ENCODE peak calls at places on chromosomes 4 and X, in four cellular contexts. One of them, this sample, is unnamed.

GRCh38 chr4:95219109-95219508 is 329.7 kb downstream of the UNC5C start:
- DNase-seq in H1: no peak
- DNase-seq in SK-N-SH: no peak
- DNase-seq in K562: no peak
- DNase-seq in this sample: no peak

GRCh38 chr4:6747690-6748068 is 31.7 kb downstream of the BLOC1S4 start:
- DNase-seq in K562: no peak
- DNase-seq in SK-N-SH: no peak
- DNase-seq in H1: no peak
- DNase-seq in this sample: no peak

GRCh38 chr4:24795666-24796381 is 451 bp downstream of the SOD3 start:
- DNase-seq in K562: no peak
- DNase-seq in SK-N-SH: no peak
- DNase-seq in H1: no peak
- DNase-seq in this sample: no peak

GRCh38 chr4:61828960-61829359 is 628.8 kb downstream of the ADGRL3 start:
- DNase-seq in SK-N-SH: no peak
- DNase-seq in K562: no peak
- DNase-seq in H1: no peak
- DNase-seq in this sample: no peak

GRCh38 chrX:86066998-86067397 is 19.6 kb upstream of the CHM start:
- DNase-seq in H1: no peak
- DNase-seq in SK-N-SH: peak
- DNase-seq in K562: no peak
- DNase-seq in this sample: no peak

GRCh38 chr4:145544998-145545397 is 63.3 kb downstream of the SMAD1 start:
- DNase-seq in K562: no peak
- DNase-seq in SK-N-SH: no peak
- DNase-seq in H1: no peak
- DNase-seq in this sample: no peak

GRCh38 chrX:39811391-39811790 is 286.4 kb downstream of the BCOR start:
- DNase-seq in H1: no peak
- DNase-seq in K562: peak
- DNase-seq in SK-N-SH: no peak
- DNase-seq in this sample: no peak

GRCh38 chr4:26081795-26082498 is 167.9 kb downstream of the SMIM20 start:
- DNase-seq in H1: no peak
- DNase-seq in K562: peak
- DNase-seq in SK-N-SH: no peak
- DNase-seq in this sample: no peak

GRCh38 chr4:53497446-53498069 is 93.7 kb downstream of the LNX1 start:
- DNase-seq in H1: no peak
- DNase-seq in SK-N-SH: no peak
- DNase-seq in K562: no peak
- DNase-seq in this sample: no peak

GRCh38 chr4:2848449-2848848 is 4.8 kb downstream of the ADD1 start:
- DNase-seq in K562: no peak
- DNase-seq in H1: no peak
- DNase-seq in SK-N-SH: no peak
- DNase-seq in this sample: no peak

GRCh38 chr4:7192252-7193039 is at the start of gene SORCS2:
- DNase-seq in SK-N-SH: peak
- DNase-seq in H1: peak
- DNase-seq in K562: peak
- DNase-seq in this sample: no peak

GRCh38 chrX:38206036-38206435 is 14.6 kb downstream of the SRPX start:
- DNase-seq in K562: no peak
- DNase-seq in H1: no peak
- DNase-seq in SK-N-SH: no peak
- DNase-seq in this sample: no peak

GRCh38 chr4:727576-727975 is 21.9 kb downstream of the PCGF3 start:
- DNase-seq in SK-N-SH: no peak
- DNase-seq in K562: no peak
- DNase-seq in H1: no peak
- DNase-seq in this sample: no peak

GRCh38 chr4:86967798-86968197 is 33.0 kb downstream of the AFF1 start:
- DNase-seq in K562: no peak
- DNase-seq in SK-N-SH: no peak
- DNase-seq in H1: no peak
- DNase-seq in this sample: no peak

GRCh38 chr4:11073621-11074051 is 355.1 kb downstream of the HS3ST1 start:
- DNase-seq in K562: no peak
- DNase-seq in H1: no peak
- DNase-seq in SK-N-SH: no peak
- DNase-seq in this sample: no peak

GRCh38 chr4:183362916-183363542 is 40.8 kb upstream of the CLDN24 start:
- DNase-seq in SK-N-SH: no peak
- DNase-seq in K562: no peak
- DNase-seq in H1: no peak
- DNase-seq in this sample: no peak

GRCh38 chr4:122758033-122758432 is 25.5 kb downstream of the BBS12 start:
- DNase-seq in H1: no peak
- DNase-seq in SK-N-SH: peak
- DNase-seq in K562: peak
- DNase-seq in this sample: no peak

GRCh38 chrX:1300449-1300848 is 31.8 kb downstream of the CSF2RA start:
- DNase-seq in H1: peak
- DNase-seq in K562: no peak
- DNase-seq in SK-N-SH: no peak
- DNase-seq in this sample: no peak

GRCh38 chr4:105596676-105597075 is 44.3 kb downstream of the ARHGEF38 start:
- DNase-seq in H1: no peak
- DNase-seq in SK-N-SH: no peak
- DNase-seq in K562: no peak
- DNase-seq in this sample: no peak

GRCh38 chr4:110354460-110354859 is 121.5 kb upstream of the ENPEP start:
- DNase-seq in SK-N-SH: no peak
- DNase-seq in K562: no peak
- DNase-seq in H1: no peak
- DNase-seq in this sample: no peak

GRCh38 chr4:69860007-69860406 is at the start of gene SULT1E1:
- DNase-seq in H1: no peak
- DNase-seq in K562: no peak
- DNase-seq in SK-N-SH: no peak
- DNase-seq in this sample: no peak

GRCh38 chr4:111788046-111788642 is 357.1 kb upstream of the FAM241A start:
- DNase-seq in SK-N-SH: no peak
- DNase-seq in H1: peak
- DNase-seq in K562: no peak
- DNase-seq in this sample: no peak

GRCh38 chrX:115892787-115893671 is 277.5 kb upstream of the AGTR2 start:
- DNase-seq in SK-N-SH: peak
- DNase-seq in K562: peak
- DNase-seq in H1: peak
- DNase-seq in this sample: peak

GRCh38 chrX:153934473-153935325 is at the start of gene NAA10:
- DNase-seq in H1: peak
- DNase-seq in SK-N-SH: peak
- DNase-seq in K562: peak
- DNase-seq in this sample: no peak

GRCh38 chrX:53476371-53476770 is 42.2 kb upstream of the HSD17B10 start:
- DNase-seq in H1: no peak
- DNase-seq in K562: no peak
- DNase-seq in SK-N-SH: no peak
- DNase-seq in this sample: no peak

GRCh38 chr4:112857461-112857860 is 192.0 kb upstream of the ANK2 start:
- DNase-seq in H1: no peak
- DNase-seq in SK-N-SH: no peak
- DNase-seq in K562: no peak
- DNase-seq in this sample: no peak

GRCh38 chr4:173919196-173919595 is 364.3 kb downstream of the FBXO8 start:
- DNase-seq in K562: no peak
- DNase-seq in H1: no peak
- DNase-seq in SK-N-SH: no peak
- DNase-seq in this sample: no peak

GRCh38 chr4:8040607-8041006 is 100.9 kb upstream of the AFAP1 start:
- DNase-seq in K562: no peak
- DNase-seq in SK-N-SH: no peak
- DNase-seq in H1: no peak
- DNase-seq in this sample: no peak

GRCh38 chrX:124931241-124931640 is 388.4 kb upstream of the TEX13C start:
- DNase-seq in K562: no peak
- DNase-seq in SK-N-SH: no peak
- DNase-seq in H1: no peak
- DNase-seq in this sample: no peak

GRCh38 chr4:77220841-77221613 is 64.0 kb downstream of the CCNG2 start:
- DNase-seq in SK-N-SH: no peak
- DNase-seq in H1: no peak
- DNase-seq in K562: peak
- DNase-seq in this sample: no peak

GRCh38 chrX:152959626-152960025 is 34.3 kb downstream of the PNMA5 start:
- DNase-seq in K562: no peak
- DNase-seq in SK-N-SH: no peak
- DNase-seq in H1: no peak
- DNase-seq in this sample: no peak

GRCh38 chr4:2299794-2300193 is 37.9 kb upstream of the MXD4 start:
- DNase-seq in SK-N-SH: no peak
- DNase-seq in H1: no peak
- DNase-seq in K562: no peak
- DNase-seq in this sample: no peak

GRCh38 chrX:139803224-139803623 is 95.3 kb upstream of the MCF2 start:
- DNase-seq in H1: no peak
- DNase-seq in SK-N-SH: no peak
- DNase-seq in K562: no peak
- DNase-seq in this sample: no peak

GRCh38 chr4:124000233-124000632 is 603.6 kb downstream of the SPRY1 start:
- DNase-seq in SK-N-SH: no peak
- DNase-seq in H1: no peak
- DNase-seq in K562: no peak
- DNase-seq in this sample: no peak

GRCh38 chr4:123997736-123998449 is 601.3 kb downstream of the SPRY1 start:
- DNase-seq in K562: no peak
- DNase-seq in SK-N-SH: no peak
- DNase-seq in H1: no peak
- DNase-seq in this sample: no peak

GRCh38 chr4:123995939-123996338 is 599.3 kb downstream of the SPRY1 start:
- DNase-seq in K562: no peak
- DNase-seq in H1: no peak
- DNase-seq in SK-N-SH: no peak
- DNase-seq in this sample: no peak

GRCh38 chr4:123994917-123995316 is 598.3 kb downstream of the SPRY1 start:
- DNase-seq in K562: no peak
- DNase-seq in H1: no peak
- DNase-seq in SK-N-SH: no peak
- DNase-seq in this sample: no peak

DNA sequence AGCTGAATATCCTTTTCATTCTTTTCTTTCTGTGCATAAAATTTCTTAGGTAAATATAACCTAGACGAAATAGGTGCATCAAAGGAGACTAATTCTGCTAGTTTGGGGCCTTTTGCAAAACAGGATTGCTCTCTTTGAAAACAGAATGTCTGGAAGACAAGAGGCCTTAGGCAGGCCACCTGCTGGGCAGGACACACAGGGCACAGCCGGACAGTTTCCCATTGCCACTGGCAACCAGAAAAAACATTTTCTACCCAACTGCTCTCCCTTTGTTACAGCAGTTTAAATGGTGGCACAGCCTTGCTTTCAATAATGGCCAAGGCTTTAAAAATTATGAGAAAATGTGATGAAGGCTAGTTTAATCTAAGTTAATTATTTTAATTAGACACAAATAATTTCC is 600.5 kb downstream of the SPRY1 start:
- DNase-seq in H1: no peak
- DNase-seq in SK-N-SH: no peak
- DNase-seq in K562: no peak
- DNase-seq in this sample: no peak
- TF ChIP-seq NRF1 in H1: no peak
- TF ChIP-seq NRF1 in SK-N-SH: no peak
- TF ChIP-seq NRF1 in K562: no peak
- TF ChIP-seq NRF1 in this sample: no peak

GRCh38 chrX:9310596-9310995 is 154.3 kb upstream of the TBL1X start:
- DNase-seq in K562: no peak
- DNase-seq in H1: no peak
- DNase-seq in SK-N-SH: no peak
- DNase-seq in this sample: no peak

GRCh38 chrX:9315086-9315485 is 149.8 kb upstream of the TBL1X start:
- DNase-seq in H1: no peak
- DNase-seq in SK-N-SH: no peak
- DNase-seq in K562: no peak
- DNase-seq in this sample: no peak

GRCh38 chrX:9311411-9312160 is 153.3 kb upstream of the TBL1X start:
- DNase-seq in H1: no peak
- DNase-seq in SK-N-SH: no peak
- DNase-seq in K562: no peak
- DNase-seq in this sample: no peak

GRCh38 chrX:9316096-9316495 is 148.8 kb upstream of the TBL1X start:
- DNase-seq in H1: no peak
- DNase-seq in K562: no peak
- DNase-seq in SK-N-SH: no peak
- DNase-seq in this sample: no peak

GRCh38 chrX:9312922-9313867 is 151.7 kb upstream of the TBL1X start:
- DNase-seq in SK-N-SH: peak
- DNase-seq in H1: peak
- DNase-seq in K562: peak
- DNase-seq in this sample: no peak
- TF ChIP-seq NRF1 in SK-N-SH: no peak
- TF ChIP-seq NRF1 in H1: no peak
- TF ChIP-seq NRF1 in K562: no peak
- TF ChIP-seq NRF1 in this sample: no peak

DNA sequence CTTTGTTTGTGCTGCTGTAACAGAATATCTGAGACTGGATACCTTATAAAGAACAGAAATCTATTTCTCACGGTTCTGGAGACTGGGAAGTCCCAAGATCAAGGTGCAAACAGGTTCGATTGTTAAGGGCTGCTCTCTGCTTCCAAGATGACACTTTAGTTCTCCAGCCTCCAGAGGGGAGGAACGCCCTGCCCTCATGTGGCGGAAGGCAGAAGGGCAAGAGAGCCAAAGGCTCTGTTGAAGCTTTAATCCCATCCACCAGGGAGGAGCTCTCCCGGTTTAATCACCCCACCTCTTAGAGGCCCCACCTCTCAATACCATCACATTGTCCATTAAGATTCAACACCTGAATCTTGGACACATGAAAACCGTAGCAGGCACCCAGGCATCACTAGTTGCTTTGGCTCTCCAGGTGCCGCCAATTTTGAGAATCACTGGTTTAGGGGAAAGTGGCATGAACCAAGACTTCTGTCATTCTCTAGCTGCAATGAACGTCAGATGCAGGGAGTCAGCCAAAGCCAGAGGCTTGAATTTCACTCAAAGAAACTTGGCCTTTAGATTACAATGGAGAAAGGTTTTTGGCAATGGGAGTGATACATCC is 15.6 kb downstream of the FHL1 start:
- DNase-seq in K562: peak
- DNase-seq in SK-N-SH: peak
- DNase-seq in H1: peak
- DNase-seq in this sample: no peak
- TF ChIP-seq NRF1 in K562: no peak
- TF ChIP-seq NRF1 in SK-N-SH: no peak
- TF ChIP-seq NRF1 in H1: no peak
- TF ChIP-seq NRF1 in this sample: no peak

GRCh38 chr4:129641179-129641578 is 545.2 kb downstream of the C4orf33 start:
- DNase-seq in SK-N-SH: peak
- DNase-seq in K562: peak
- DNase-seq in H1: peak
- DNase-seq in this sample: peak
- TF ChIP-seq NRF1 in SK-N-SH: no peak
- TF ChIP-seq NRF1 in K562: no peak
- TF ChIP-seq NRF1 in H1: no peak
- TF ChIP-seq NRF1 in this sample: no peak